ENCODE peak calls at places on chromosomes 12 and 14, in five cellular contexts. H is naive thymus-derived CD4-positive, alpha-beta T cell; V is dorsolateral prefrontal cortex; W is testis; G is stomach. B is an unnamed sample.

GRCh38 chr12:14902465-14902864 is 16.8 kb upstream of the MGP start:
- DNase-seq in V (no peak), G (no peak), W (no peak), H (no peak), B (no peak)

GRCh38 chr12:127726928-127727327 is 540.0 kb upstream of the TMEM132C start:
- DNase-seq in V (no peak), W (no peak), G (no peak), H (no peak), B (no peak)

GRCh38 chr12:30694971-30695326 is 720 bp downstream of the IPO8 start:
- DNase-seq in V (peak; percentile 53), G (peak; percentile 40), H (no peak), W (peak; percentile 57), B (no peak)

GRCh38 chr14:58298880-58299664 is 717 bp downstream of the ARID4A start:
- DNase-seq in V (peak; percentile 52), G (peak; percentile 30), W (peak; percentile 60), H (peak; percentile 35), B (peak; percentile 31)

GRCh38 chr12:53102883-53103807 is at the start of gene SOAT2:
- DNase-seq in H (peak; percentile 48), V (no peak), W (no peak), G (no peak), B (peak; percentile 63)

GRCh38 chr12:100141998-100142850 is 450 bp downstream of the BLTP3B start:
- DNase-seq in W (peak; percentile 63), H (peak; percentile 46), G (peak; percentile 75), V (peak; percentile 74), B (peak; percentile 59)

GRCh38 chr14:95763875-95764274 is 50.0 kb upstream of the TCL1A start:
- DNase-seq in H (no peak), W (no peak), G (no peak), V (no peak), B (no peak)

GRCh38 chr14:105855893-105856675 is 329.7 kb downstream of the TMEM121 start:
- DNase-seq in W (peak; percentile 8), G (no peak), V (no peak), H (no peak), B (no peak)

GRCh38 chr12:124636138-124636968 is 68.9 kb upstream of the NCOR2 start:
- DNase-seq in G (peak; percentile 48), W (no peak), H (peak; percentile 14), V (no peak), B (no peak)

GRCh38 chr12:51067771-51068170 is 15.6 kb downstream of the CSRNP2 start:
- DNase-seq in V (no peak), G (no peak), H (no peak), W (no peak), B (no peak)

GRCh38 chr12:71312767-71313375 is 126.7 kb upstream of the LGR5 start:
- DNase-seq in G (no peak), H (no peak), W (no peak), V (no peak), B (no peak)

GRCh38 chr12:76890407-76891143 is 11.8 kb upstream of the CSRP2 start:
- DNase-seq in W (no peak), V (no peak), G (no peak), H (no peak), B (no peak)

GRCh38 chr14:62957562-62957961 is 87.7 kb downstream of the KCNH5 start:
- DNase-seq in V (no peak), W (no peak), H (no peak), G (no peak), B (no peak)

GRCh38 chr12:2797721-2798418 is 3.1 kb downstream of the FKBP4 start:
- DNase-seq in W (peak; percentile 91), H (no peak), G (peak; percentile 88), V (no peak), B (no peak)

GRCh38 chr14:74135386-74135785 is 50.6 kb downstream of the LIN52 start:
- DNase-seq in G (no peak), W (no peak), V (no peak), H (no peak), B (no peak)

GRCh38 chr12:94263905-94264655 is 115.7 kb downstream of the PLXNC1 start:
- DNase-seq in G (no peak), V (no peak), H (no peak), W (no peak), B (no peak)

GRCh38 chr14:51860164-51860835 is at the start of gene GNG2:
- DNase-seq in V (peak; percentile 77), W (peak; percentile 93), G (peak; percentile 79), H (peak; percentile 87), B (peak; percentile 90)

GRCh38 chr12:105225505-105225904 is 10.5 kb downstream of the APPL2 start:
- DNase-seq in G (no peak), H (no peak), W (no peak), V (no peak), B (no peak)

GRCh38 chr12:42590324-42590934 is 883 bp upstream of the PRICKLE1 start:
- DNase-seq in V (no peak), H (peak; percentile 2), G (no peak), W (peak; percentile 44), B (no peak)

GRCh38 chr12:124767075-124767821 is 96.4 kb downstream of the SCARB1 start:
- DNase-seq in W (peak; percentile 87), V (peak; percentile 89), H (peak; percentile 82), G (peak; percentile 86), B (peak; percentile 71)

GRCh38 chr12:83046019-83046418 is 359.3 kb downstream of the TMTC2 start:
- DNase-seq in V (no peak), H (no peak), W (no peak), G (no peak), B (no peak)

GRCh38 chr12:123111498-123112165 is 39.3 kb downstream of the PITPNM2 start:
- DNase-seq in V (no peak), G (no peak), H (no peak), W (no peak), B (no peak)

GRCh38 chr12:87270894-87271293 is 758.3 kb downstream of the C12orf50 start:
- DNase-seq in W (no peak), V (no peak), H (no peak), G (no peak), B (no peak)

GRCh38 chr14:98408713-98409112 is 863.3 kb downstream of the BCL11B start:
- DNase-seq in V (no peak), W (no peak), G (no peak), H (no peak), B (no peak)

GRCh38 chr12:104622942-104623341 is 166.2 kb downstream of the CHST11 start:
- DNase-seq in H (no peak), G (no peak), W (no peak), V (no peak), B (no peak)

GRCh38 chr12:77947746-77948145 is 117.1 kb downstream of the NAV3 start:
- DNase-seq in H (no peak), W (no peak), G (no peak), V (no peak), B (no peak)

GRCh38 chr14:99393059-99393655 is 87.5 kb downstream of the SETD3 start:
- DNase-seq in V (no peak), H (peak; percentile 19), W (peak; percentile 41), G (peak; percentile 61), B (no peak)

GRCh38 chr14:27389402-27389801 is 791.6 kb upstream of the NOVA1 start:
- DNase-seq in G (no peak), W (no peak), V (no peak), H (no peak), B (no peak)

GRCh38 chr12:118360785-118361404 is 11.8 kb downstream of the TAOK3 start:
- DNase-seq in W (no peak), H (no peak), V (no peak), G (no peak), B (no peak)

GRCh38 chr12:128844031-128844635 is 9.1 kb upstream of the GLT1D1 start:
- DNase-seq in V (no peak), H (no peak), G (no peak), W (no peak), B (no peak)

GRCh38 chr14:72830356-72830755 is 63.5 kb downstream of the DPF3 start:
- DNase-seq in H (no peak), W (peak; percentile 78), G (no peak), V (no peak), B (no peak)
- H3K27ac ChIP-seq in H (no peak overlapping the region), W (peak overlapping the region; percentile 86), G (no peak overlapping the region), V (no peak overlapping the region), B (no peak overlapping the region)

DNA sequence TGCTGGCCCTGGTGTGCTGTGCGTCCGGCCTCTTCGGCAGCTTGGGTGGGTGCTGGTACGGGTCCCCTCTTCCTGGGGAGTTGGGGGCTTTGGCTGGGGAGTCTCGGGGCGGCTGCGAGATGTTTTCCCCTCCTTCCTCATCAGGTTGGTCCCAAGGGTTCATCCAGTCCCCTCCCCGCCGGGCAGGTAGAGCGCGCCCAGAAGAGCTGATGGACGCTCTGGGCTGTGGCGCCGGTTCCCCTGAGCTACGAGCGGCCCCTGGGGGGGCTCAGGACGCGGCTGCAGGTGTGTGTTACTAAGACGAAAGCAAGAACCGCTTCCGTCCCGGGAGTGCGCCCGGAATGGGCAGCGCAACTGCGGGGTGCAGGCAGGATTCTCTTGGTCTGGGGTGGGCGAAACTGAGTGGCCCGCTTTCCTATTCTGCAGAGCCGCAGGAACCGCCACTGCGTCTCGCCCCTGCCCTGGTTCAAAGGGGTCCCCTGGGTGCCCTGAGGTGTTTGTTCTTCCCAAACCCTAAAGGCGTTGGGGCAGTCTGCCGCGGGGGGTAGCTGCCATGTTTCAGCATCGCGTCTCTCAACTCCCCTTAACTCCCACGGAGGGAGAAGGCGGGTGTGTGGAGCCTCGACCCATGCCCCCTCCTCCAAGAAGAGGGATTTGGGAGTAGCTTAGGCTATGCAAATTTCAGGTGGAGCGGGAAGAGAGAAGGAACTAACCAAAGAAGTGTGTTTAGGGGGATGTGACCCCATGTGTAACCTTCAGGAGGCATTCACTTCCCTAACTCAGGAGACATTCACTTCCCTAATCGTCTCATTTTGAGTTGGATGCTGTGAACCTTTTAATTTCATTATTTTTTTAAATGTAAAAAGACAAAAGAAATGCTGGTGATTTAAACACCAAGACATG is 1.2 kb downstream of the SLC24A4 start:
- DNase-seq in H (no peak), G (no peak), W (no peak), V (no peak), B (no peak)
- H3K27me3 ChIP-seq in H (no peaks in the 10 kb centered on the region), G (peaks cover 85% of the 10 kb centered on the region), W (no peaks in the 10 kb centered on the region), V (no peaks in the 10 kb centered on the region), B (peaks cover 17% of the 10 kb centered on the region)

DNA sequence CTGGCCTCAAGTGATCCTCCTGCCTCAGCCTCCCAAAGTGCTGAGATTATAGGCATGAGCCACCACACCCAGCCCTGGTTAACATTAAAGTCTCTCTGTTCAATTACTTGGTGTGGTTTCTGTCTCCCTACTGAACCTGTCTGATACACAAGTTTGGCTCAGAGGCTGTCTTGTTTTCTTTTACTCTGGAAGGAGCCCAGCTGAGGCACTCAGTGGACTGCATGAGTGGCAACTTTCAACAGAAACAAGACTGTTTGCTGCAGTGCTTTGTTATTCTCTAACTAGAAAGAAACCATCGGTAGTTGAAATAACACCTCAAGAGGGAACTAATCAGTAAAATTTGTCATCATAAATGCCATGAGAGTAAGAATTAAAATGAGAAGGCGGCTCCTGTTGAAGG is 238.7 kb downstream of the FOXN3 start:
- DNase-seq in H (no peak), G (no peak), V (no peak), W (no peak), B (no peak)
- H3K27ac ChIP-seq in H (no peak overlapping the region), G (no peak overlapping the region), V (no peak overlapping the region), W (peak overlapping the region; percentile 10), B (no peak overlapping the region)

DNA sequence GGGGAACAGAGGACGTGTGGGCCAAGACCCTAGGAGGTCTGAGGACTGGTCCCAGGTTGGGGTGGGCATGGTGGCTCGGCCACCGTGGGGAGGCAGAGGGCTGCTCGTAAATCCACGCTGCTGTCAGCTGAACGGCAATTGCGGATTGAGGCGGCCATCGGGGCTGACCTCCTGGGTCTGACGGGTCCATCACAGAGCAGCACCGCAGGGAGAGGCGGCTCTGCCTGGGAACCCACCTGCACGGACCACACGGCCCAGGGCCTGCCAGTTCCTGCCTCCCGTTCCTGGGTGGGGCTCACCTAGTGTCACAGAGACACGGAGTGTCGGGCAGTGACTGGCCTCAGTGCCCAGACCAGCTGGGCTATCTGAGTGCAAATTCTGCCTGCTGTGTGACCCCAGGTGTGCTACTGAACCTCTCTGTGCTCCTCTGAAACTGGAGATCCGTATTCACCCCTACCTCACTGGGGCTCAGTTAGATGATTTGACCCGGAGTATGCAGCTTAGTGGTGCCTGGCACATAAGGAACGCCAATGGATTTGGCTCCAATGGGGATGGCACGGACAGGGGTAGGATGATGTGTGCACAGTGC is 53.1 kb downstream of the KIF26A start:
- DNase-seq in H (no peak), V (no peak), G (no peak), W (no peak), B (no peak)
- H3K27me3 ChIP-seq in H (no peaks in the 10 kb centered on the region), V (no peaks in the 10 kb centered on the region), G (peaks cover 47% of the 10 kb centered on the region), W (no peaks in the 10 kb centered on the region), B (no peaks in the 10 kb centered on the region)